ENCODE peak calls at places on chromosomes 13 and 19, in six cellular contexts. X is H9, W is left ventricle myocardium inferior, S is cardiac muscle cell, C is esophagus muscularis mucosa, E is aorta. V is an unnamed sample. For H3K27me3, the result is how much of the 10 kb centered on the place peaks cover.

GRCh38 chr19:2779121-2779740 is 3.8 kb downstream of the SGTA start:
- DNase-seq in X (no peak), W (no peak), S (no peak), C (no peak), E (no peak), V (no peak)

GRCh38 chr13:104586010-104586746 is 1520.0 kb upstream of the SLC10A2 start:
- DNase-seq in X (no peak), W (no peak), S (no peak), C (no peak), E (no peak), V (peak)

GRCh38 chr13:79937311-79938243 is 403.3 kb downstream of the SPRY2 start:
- DNase-seq in X (no peak), W (no peak), S (no peak), C (no peak), E (peak), V (no peak)

GRCh38 chr19:32862173-32862572 is 7.4 kb downstream of the SLC7A9 start:
- DNase-seq in X (no peak), W (no peak), S (no peak), C (no peak), E (no peak), V (no peak)

GRCh38 chr19:10812902-10813404 is 23.1 kb downstream of the TMED1 start:
- DNase-seq in X (no peak), W (no peak), S (no peak), C (no peak), E (no peak), V (peak)

GRCh38 chr13:79483302-79483701 is 2.3 kb downstream of the NDFIP2 start:
- DNase-seq in X (no peak), W (no peak), S (no peak), C (no peak), E (no peak), V (no peak)

GRCh38 chr13:92829930-92830329 is 396.7 kb upstream of the GPC6 start:
- DNase-seq in X (no peak), W (no peak), S (no peak), C (no peak), E (no peak), V (no peak)

GRCh38 chr13:37534181-37534580 is 64.4 kb downstream of the POSTN start:
- DNase-seq in X (no peak), W (no peak), S (no peak), C (no peak), E (no peak), V (no peak)

GRCh38 chr19:21101511-21102242 is 19.7 kb downstream of the ZNF714 start:
- DNase-seq in X (no peak), W (no peak), S (peak), C (no peak), E (no peak), V (no peak)

GRCh38 chr13:33202644-33203169 is 82.8 kb downstream of the STARD13 start:
- DNase-seq in X (no peak), W (no peak), S (no peak), C (no peak), E (no peak), V (no peak)

GRCh38 chr13:48595330-48596127 is 58.2 kb upstream of the CYSLTR2 start:
- DNase-seq in X (peak), W (peak), S (peak), C (peak), E (no peak), V (peak)

GRCh38 chr13:41766439-41766838 is 194.5 kb downstream of the VWA8 start:
- DNase-seq in X (no peak), W (no peak), S (no peak), C (no peak), E (no peak), V (no peak)

GRCh38 chr13:97844151-97844550 is 109.3 kb upstream of the IPO5 start:
- DNase-seq in X (no peak), W (no peak), S (no peak), C (no peak), E (no peak), V (no peak)

GRCh38 chr19:35063940-35064818 is 22.7 kb downstream of the HPN start:
- DNase-seq in X (no peak), W (no peak), S (no peak), C (no peak), E (no peak), V (peak)

GRCh38 chr13:30116379-30116778 is 191.0 kb downstream of the KATNAL1 start:
- DNase-seq in X (no peak), W (no peak), S (no peak), C (no peak), E (no peak), V (no peak)

GRCh38 chr19:33779849-33780248 is 16.8 kb upstream of the KCTD15 start:
- DNase-seq in X (no peak), W (no peak), S (no peak), C (no peak), E (no peak), V (no peak)

GRCh38 chr13:114109646-114110045 is 22.8 kb downstream of the RASA3 start:
- DNase-seq in X (no peak), W (no peak), S (no peak), C (no peak), E (peak), V (no peak)

GRCh38 chr13:27186295-27186694 is 14.7 kb upstream of the USP12 start:
- DNase-seq in X (no peak), W (no peak), S (no peak), C (peak), E (no peak), V (no peak)

GRCh38 chr19:8986296-8986695 is 23.9 kb downstream of the MUC16 start:
- DNase-seq in X (no peak), W (no peak), S (no peak), C (no peak), E (peak), V (no peak)

GRCh38 chr13:113588394-113589111 is 4.0 kb downstream of the TFDP1 start:
- DNase-seq in X (no peak), W (no peak), S (no peak), C (peak), E (no peak), V (no peak)

GRCh38 chr19:2603320-2603719 is 99.2 kb downstream of the GNG7 start:
- DNase-seq in X (peak), W (peak), S (peak), C (no peak), E (peak), V (no peak)

GRCh38 chr19:8585894-8586750 is 8.9 kb upstream of the MYO1F start:
- DNase-seq in X (peak), W (peak), S (peak), C (no peak), E (peak), V (no peak)

GRCh38 chr19:6876790-6877189 is 10.6 kb upstream of the ADGRE1 start:
- DNase-seq in X (no peak), W (no peak), S (no peak), C (no peak), E (no peak), V (no peak)

GRCh38 chr13:25890671-25891212 is 161.1 kb downstream of the SHISA2 start:
- DNase-seq in X (no peak), W (no peak), S (no peak), C (no peak), E (no peak), V (no peak)

GRCh38 chr13:98307392-98307743 is 130.3 kb upstream of the RNF113B start:
- DNase-seq in X (no peak), W (no peak), S (no peak), C (no peak), E (no peak), V (no peak)

GRCh38 chr19:28963481-28964245 is 249.3 kb downstream of the UQCRFS1 start:
- DNase-seq in X (no peak), W (no peak), S (no peak), C (no peak), E (no peak), V (no peak)

GRCh38 chr19:41263042-41263849 is 926 bp upstream of the HNRNPUL1 start:
- DNase-seq in X (peak), W (peak), S (peak), C (peak), E (peak), V (no peak)

GRCh38 chr13:45341034-45341798 is at the start of gene TPT1:
- DNase-seq in X (peak), W (peak), S (peak), C (peak), E (peak), V (peak)

GRCh38 chr19:15249912-15250634 is 17.8 kb upstream of the EPHX3 start:
- DNase-seq in X (no peak), W (peak), S (no peak), C (no peak), E (peak), V (peak)

GRCh38 chr19:45216677-45217076 is 28.5 kb downstream of the EXOC3L2 start:
- DNase-seq in X (no peak), W (no peak), S (no peak), C (no peak), E (no peak), V (no peak)
- H3K27me3 ChIP-seq in X (under half), W (half or more), S (half or more), C (half or more), E (under half), V (under half)

DNA sequence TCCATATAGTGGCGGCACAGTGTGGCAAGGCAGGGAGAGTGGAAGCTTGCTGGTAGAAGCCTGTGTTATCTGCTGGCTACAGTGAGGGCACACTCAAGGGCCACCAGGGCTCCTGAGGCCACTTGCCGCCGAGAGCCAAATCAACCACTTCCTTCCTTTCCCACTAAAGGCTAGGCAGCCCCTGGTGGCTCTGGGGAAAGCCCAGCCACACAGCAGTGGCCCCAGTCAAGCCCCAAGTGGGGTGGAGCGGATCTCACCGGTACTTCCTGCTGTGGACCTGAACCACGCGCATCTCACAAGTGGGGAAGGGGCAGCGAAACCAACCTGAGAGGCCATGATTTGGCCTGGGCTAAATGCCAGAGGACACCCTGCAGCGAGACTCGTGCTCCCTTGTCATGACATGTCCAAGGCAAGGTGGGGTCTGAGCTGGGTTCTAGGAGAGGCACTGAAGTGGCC is 21.9 kb upstream of the SLC35E1 start:
- DNase-seq in X (no peak), W (no peak), S (no peak), C (no peak), E (no peak), V (no peak)
- H3K27me3 ChIP-seq in X (under half), W (under half), S (under half), C (under half), E (under half), V (under half)

GRCh38 chr13:107452833-107453232 is 762.5 kb downstream of the LIG4 start:
- DNase-seq in X (no peak), W (no peak), S (no peak), C (no peak), E (no peak), V (no peak)
- H3K27me3 ChIP-seq in X (under half), W (under half), S (under half), C (under half), E (under half), V (under half)

GRCh38 chr19:19230999-19231398 is 19.2 kb downstream of the NCAN start:
- DNase-seq in X (no peak), W (no peak), S (no peak), C (no peak), E (no peak), V (no peak)
- H3K27me3 ChIP-seq in X (under half), W (under half), S (under half), C (under half), E (under half), V (under half)

GRCh38 chr13:82593239-82593638 is 1289.0 kb downstream of the SLITRK1 start:
- DNase-seq in X (no peak), W (no peak), S (no peak), C (no peak), E (no peak), V (no peak)
- H3K27me3 ChIP-seq in X (under half), W (under half), S (under half), C (under half), E (under half), V (under half)

GRCh38 chr19:30711296-30711695 is 339.1 kb downstream of the ZNF536 start:
- DNase-seq in X (no peak), W (no peak), S (no peak), C (no peak), E (no peak), V (no peak)

GRCh38 chr19:30717381-30717780 is 345.2 kb downstream of the ZNF536 start:
- DNase-seq in X (no peak), W (no peak), S (no peak), C (no peak), E (no peak), V (no peak)

GRCh38 chr19:30708416-30708815 is 336.2 kb downstream of the ZNF536 start:
- DNase-seq in X (no peak), W (no peak), S (no peak), C (no peak), E (no peak), V (no peak)

GRCh38 chr19:30710721-30711120 is 338.5 kb downstream of the ZNF536 start:
- DNase-seq in X (no peak), W (no peak), S (no peak), C (no peak), E (no peak), V (no peak)

DNA sequence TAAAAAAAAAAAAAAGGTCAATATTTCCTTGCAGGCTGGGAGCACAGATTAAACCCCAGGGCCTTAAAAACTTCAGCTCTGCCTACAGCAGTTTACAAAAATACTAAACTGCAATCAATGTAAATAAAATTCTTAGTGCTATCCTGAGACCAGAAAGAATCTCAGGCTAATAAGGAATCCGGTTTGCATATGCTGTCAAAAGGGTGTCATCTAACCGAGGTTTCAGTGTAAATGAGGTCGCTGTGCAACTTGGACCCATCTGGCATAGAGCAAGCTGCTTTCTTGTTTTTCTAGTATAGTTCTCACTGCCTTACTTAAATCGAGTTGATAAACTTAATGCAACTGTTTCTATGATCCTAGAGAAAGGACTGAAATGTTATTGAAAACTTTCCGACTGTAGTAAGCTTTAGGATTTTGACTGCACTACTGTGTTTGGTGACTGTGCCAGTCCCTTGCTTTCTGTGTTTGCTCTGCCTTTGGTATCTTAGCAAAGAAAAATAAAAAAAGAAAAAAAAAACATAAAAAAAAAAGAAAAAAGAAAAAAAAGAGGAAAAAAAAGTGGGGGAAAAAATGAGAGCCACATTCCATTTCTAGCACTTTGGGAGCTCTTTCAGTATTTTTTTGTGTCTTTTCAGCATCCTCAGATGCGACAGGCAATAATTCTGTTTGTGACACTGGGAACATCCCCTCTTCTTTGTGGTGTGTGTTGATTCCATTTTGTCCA is 340.4 kb downstream of the ZNF536 start:
- DNase-seq in X (no peak), W (no peak), S (no peak), C (no peak), E (no peak), V (no peak)
- H3K27me3 ChIP-seq in X (under half), W (under half), S (under half), C (under half), E (under half), V (under half)

GRCh38 chr19:16327911-16328823 is 3.5 kb downstream of the KLF2 start:
- DNase-seq in X (no peak), W (peak), S (no peak), C (peak), E (peak), V (no peak)

GRCh38 chr19:16327131-16327450 is 2.5 kb downstream of the KLF2 start:
- DNase-seq in X (no peak), W (no peak), S (no peak), C (no peak), E (no peak), V (no peak)

GRCh38 chr19:16330368-16330801 is 5.8 kb downstream of the KLF2 start:
- DNase-seq in X (no peak), W (peak), S (no peak), C (no peak), E (peak), V (peak)

GRCh38 chr19:16327501-16327900 is 2.9 kb downstream of the KLF2 start:
- DNase-seq in X (no peak), W (no peak), S (no peak), C (no peak), E (no peak), V (no peak)

GRCh38 chr19:16328824-16329482 is 4.3 kb downstream of the KLF2 start:
- DNase-seq in X (no peak), W (no peak), S (no peak), C (no peak), E (no peak), V (no peak)
- H3K27me3 ChIP-seq in X (under half), W (under half), S (under half), C (under half), E (under half), V (under half)

V was measured in kidney epithelial cell.